ENCODE peak calls at places on chromosome 19, in five cellular contexts. X, C, H, E and Z are unnamed samples.
A peak's percentile ranks its signal among the peaks of the same experiment; 100 is the strongest.

GRCh38 chr19:46601318-46602224 is at the start of gene CALM3:
- DNase-seq in X (no peak), C (no peak), H (no peak), E (no peak), Z (no peak)

GRCh38 chr19:7993560-7993959 is 11.9 kb downstream of the ELAVL1 start:
- DNase-seq in X (no peak), C (no peak), H (no peak), E (no peak), Z (no peak)

GRCh38 chr19:1070931-1071791 is 4.2 kb downstream of the ARHGAP45 start:
- DNase-seq in X (peak; percentile 91), C (no peak), H (no peak), E (no peak), Z (no peak)

GRCh38 chr19:41563847-41564514 is 12.0 kb upstream of the CEACAM21 start:
- DNase-seq in X (no peak), C (no peak), H (no peak), E (no peak), Z (no peak)

GRCh38 chr19:35004517-35005255 is 4.6 kb downstream of the GRAMD1A start:
- DNase-seq in X (no peak), C (no peak), H (peak; percentile 35), E (no peak), Z (peak; percentile 33)

GRCh38 chr19:2089001-2089711 is 7.0 kb downstream of the MOB3A start:
- DNase-seq in X (no peak), C (no peak), H (no peak), E (no peak), Z (no peak)

GRCh38 chr19:55257461-55258411 is 1.1 kb downstream of the PPP6R1 start:
- DNase-seq in X (peak; percentile 59), C (no peak), H (peak; percentile 41), E (no peak), Z (no peak)

GRCh38 chr19:47615230-47615629 is 6.3 kb downstream of the BICRA start:
- DNase-seq in X (no peak), C (no peak), H (no peak), E (no peak), Z (no peak)

GRCh38 chr19:31270897-31271568 is 78.2 kb downstream of the TSHZ3 start:
- DNase-seq in X (no peak), C (peak; percentile 66), H (no peak), E (no peak), Z (no peak)

GRCh38 chr19:7257148-7258041 is 36.8 kb downstream of the INSR start:
- DNase-seq in X (no peak), C (no peak), H (no peak), E (no peak), Z (no peak)

GRCh38 chr19:12676384-12676792 is 5.3 kb downstream of the DHPS start:
- DNase-seq in X (peak; percentile 99), C (peak; percentile 86), H (peak; percentile 92), E (peak; percentile 76), Z (peak; percentile 87)

GRCh38 chr19:7879102-7879770 is 5.0 kb upstream of the PRR36 start:
- DNase-seq in X (no peak), C (no peak), H (peak; percentile 44), E (no peak), Z (no peak)

GRCh38 chr19:11024259-11024658 is 63.4 kb downstream of the SMARCA4 start:
- DNase-seq in X (no peak), C (peak; percentile 61), H (no peak), E (no peak), Z (no peak)

GRCh38 chr19:8608858-8609209 is 1.7 kb downstream of the ADAMTS10 start:
- DNase-seq in X (no peak), C (no peak), H (no peak), E (no peak), Z (no peak)

GRCh38 chr19:28746486-28746885 is 466.5 kb downstream of the UQCRFS1 start:
- DNase-seq in X (no peak), C (no peak), H (no peak), E (no peak), Z (no peak)

GRCh38 chr19:55152017-55152416 is 3.0 kb upstream of the TNNT1 start:
- DNase-seq in X (no peak), C (no peak), H (no peak), E (no peak), Z (no peak)

GRCh38 chr19:290539-291521 is at the start of gene PLPP2:
- DNase-seq in X (peak; percentile 91), C (peak; percentile 54), H (no peak), E (peak; percentile 85), Z (peak; percentile 80)

GRCh38 chr19:19268453-19269385 is 4.4 kb downstream of the TM6SF2 start:
- DNase-seq in X (no peak), C (no peak), H (no peak), E (no peak), Z (no peak)

GRCh38 chr19:28640506-28640905 is 572.4 kb downstream of the UQCRFS1 start:
- DNase-seq in X (no peak), C (no peak), H (no peak), E (no peak), Z (no peak)

DNA sequence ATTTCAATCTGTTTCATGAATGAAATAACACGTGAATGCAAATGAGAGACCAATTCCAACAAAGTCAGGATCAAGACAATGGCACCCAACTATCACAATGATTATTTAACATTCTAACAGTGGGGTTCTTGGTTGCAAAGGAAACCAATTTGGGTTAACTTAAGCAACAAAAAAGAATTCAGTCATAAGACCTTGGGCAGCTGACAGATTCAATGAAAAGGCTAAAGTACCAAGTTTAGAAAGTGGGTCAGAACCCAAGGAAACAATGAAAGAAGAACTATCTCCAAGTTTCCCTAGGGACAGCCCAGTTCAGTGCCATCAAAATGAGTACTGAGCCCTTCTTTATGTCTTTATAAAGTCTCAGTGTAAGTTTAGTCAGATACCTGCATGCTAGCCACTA is 17.5 kb upstream of the SIGLEC14 start:
- DNase-seq in X (no peak), C (no peak), H (no peak), E (no peak), Z (no peak)
- H3K27ac ChIP-seq in X (no peak overlapping the region), C (no peak overlapping the region), H (no peak overlapping the region), E (no peak overlapping the region), Z (no peak overlapping the region)

GRCh38 chr19:5536337-5536894 is 31.3 kb downstream of the TINCR start:
- DNase-seq in X (peak; percentile 91), C (no peak), H (no peak), E (peak; percentile 33), Z (peak; percentile 68)
- H3K27ac ChIP-seq in X (peak overlapping the region; percentile 41), C (no peak overlapping the region), H (no peak overlapping the region), E (no peak overlapping the region), Z (no peak overlapping the region)

GRCh38 chr19:48962849-48963165 is 2.3 kb upstream of the FTL start:
- DNase-seq in X (no peak), C (no peak), H (no peak), E (no peak), Z (no peak)

GRCh38 chr19:48962029-48962848 is 2.9 kb upstream of the FTL start:
- DNase-seq in X (peak; percentile 62), C (peak; percentile 80), H (peak; percentile 69), E (no peak), Z (peak; percentile 90)

GRCh38 chr19:48959341-48960239 is 4.9 kb downstream of the BAX start:
- DNase-seq in X (no peak), C (no peak), H (no peak), E (no peak), Z (no peak)

GRCh38 chr19:48961673-48962028 is 3.5 kb upstream of the FTL start:
- DNase-seq in X (no peak), C (no peak), H (no peak), E (no peak), Z (no peak)

DNA sequence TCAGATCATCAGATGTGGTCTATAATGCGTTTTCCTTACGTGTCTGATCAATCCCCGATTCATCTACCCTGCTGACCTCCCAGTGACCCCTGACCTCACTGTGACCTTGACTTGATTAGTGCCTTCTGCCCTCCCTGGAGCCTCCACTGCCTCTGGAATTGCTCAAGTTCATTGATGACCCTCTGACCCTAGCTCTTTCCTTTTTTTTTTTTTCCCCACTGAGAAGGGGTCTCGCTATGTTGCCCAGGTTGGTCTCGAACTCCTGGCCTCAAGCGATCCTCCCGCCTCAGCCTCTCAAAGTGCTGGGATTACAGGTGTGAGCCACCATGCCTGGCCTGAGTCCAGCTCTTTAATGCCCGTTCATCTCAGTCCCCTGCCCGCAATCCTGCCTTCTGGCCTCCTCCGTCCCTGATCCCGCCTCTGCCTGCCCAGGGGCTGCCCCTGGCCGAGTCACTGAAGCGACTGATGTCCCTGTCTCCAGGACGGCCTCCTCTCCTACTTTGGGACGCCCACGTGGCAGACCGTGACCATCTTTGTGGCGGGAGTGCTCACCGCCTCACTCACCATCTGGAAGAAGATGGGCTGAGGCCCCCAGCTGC is 4.0 kb upstream of the FTL start:
- DNase-seq in X (peak; percentile 45), C (no peak), H (no peak), E (no peak), Z (no peak)
- H3K27ac ChIP-seq in X (no peak overlapping the region), C (peak overlapping the region; percentile 97), H (no peak overlapping the region), E (no peak overlapping the region), Z (peak overlapping the region; percentile 24)

GRCh38 chr19:49335784-49336481 is 727 bp downstream of the CD37 start:
- DNase-seq in X (no peak), C (peak; percentile 19), H (no peak), E (no peak), Z (no peak)

GRCh38 chr19:49338023-49338677 is 2.9 kb downstream of the CD37 start:
- DNase-seq in X (peak; percentile 75), C (peak; percentile 67), H (no peak), E (no peak), Z (no peak)

GRCh38 chr19:49336482-49337266 is 1.5 kb downstream of the CD37 start:
- DNase-seq in X (no peak), C (peak; percentile 58), H (no peak), E (no peak), Z (no peak)

GRCh38 chr19:49338691-49339363 is 3.6 kb downstream of the CD37 start:
- DNase-seq in X (peak; percentile 99), C (peak; percentile 90), H (no peak), E (no peak), Z (peak; percentile 93)

GRCh38 chr19:49337267-49338022 is 2.2 kb downstream of the CD37 start:
- DNase-seq in X (no peak), C (no peak), H (no peak), E (no peak), Z (no peak)
- H3K27ac ChIP-seq in X (no peak overlapping the region), C (no peak overlapping the region), H (no peak overlapping the region), E (no peak overlapping the region), Z (no peak overlapping the region)

DNA sequence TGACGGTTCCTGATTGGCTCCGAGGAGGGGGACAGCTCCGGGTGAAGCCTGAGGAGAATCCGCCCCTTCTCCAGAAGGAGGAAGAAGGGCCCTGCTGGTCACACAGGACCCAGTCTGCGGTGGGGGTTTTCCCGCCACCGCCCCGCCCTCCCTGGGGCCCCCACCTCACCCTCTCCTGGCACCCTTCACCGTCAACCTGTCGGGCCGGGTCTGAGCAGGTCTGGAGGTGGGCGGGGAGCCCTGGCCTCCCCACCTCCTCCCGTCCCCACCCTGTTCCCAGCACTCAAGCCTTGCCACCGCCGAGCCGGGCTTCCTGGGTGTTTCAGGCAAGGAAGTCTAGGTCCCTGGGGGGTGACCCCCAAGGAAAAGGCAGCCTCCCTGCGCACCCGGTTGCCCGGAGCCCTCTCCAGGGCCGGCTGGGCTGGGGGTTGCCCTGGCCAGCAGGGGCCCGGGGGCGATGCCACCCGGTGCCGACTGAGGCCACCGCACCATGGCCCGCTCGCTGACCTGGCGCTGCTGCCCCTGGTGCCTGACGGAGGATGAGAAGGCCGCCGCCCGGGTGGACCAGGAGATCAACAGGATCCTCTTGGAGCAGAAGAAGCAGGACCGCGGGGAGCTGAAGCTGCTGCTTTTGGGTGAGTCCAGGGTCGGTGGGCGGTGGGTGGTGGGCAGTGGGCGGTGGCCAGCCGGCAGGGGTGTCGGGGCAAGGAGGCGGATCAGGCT is at the start of gene GNA15:
- DNase-seq in X (no peak), C (no peak), H (no peak), E (no peak), Z (peak; percentile 81)
- H3K27ac ChIP-seq in X (no peak within 1 kb of the TSS), C (no peak within 1 kb of the TSS), H (no peak within 1 kb of the TSS), E (no peak within 1 kb of the TSS), Z (peak within 1 kb of the TSS; percentile 80)